ENCODE peak calls at places on chromosomes 11 and 22, in ten cellular contexts. One of them, this sample, is unnamed.

GRCh38 chr22:19743081-19743480 is 17.5 kb upstream of the TBX1 start:
- DNase-seq in IMR-90: no peak
- DNase-seq in mesendoderm: no peak
- DNase-seq in mesenchymal stem cell: no peak
- DNase-seq in fibroblast of lung: no peak
- DNase-seq in neuronal stem cell: no peak
- DNase-seq in HepG2: no peak
- DNase-seq in kidney: no peak
- DNase-seq in SK-N-SH: no peak
- DNase-seq in keratinocyte: no peak
- DNase-seq in this sample: no peak

GRCh38 chr22:43262990-43263644 is 76.2 kb upstream of the TTLL12 start:
- DNase-seq in IMR-90: no peak
- DNase-seq in mesendoderm: no peak
- DNase-seq in mesenchymal stem cell: peak; percentile 74
- DNase-seq in fibroblast of lung: no peak
- DNase-seq in neuronal stem cell: no peak
- DNase-seq in HepG2: peak; percentile 85
- DNase-seq in kidney: peak; percentile 85
- DNase-seq in SK-N-SH: no peak
- DNase-seq in keratinocyte: no peak
- DNase-seq in this sample: no peak

GRCh38 chr11:78801161-78801884 is 226.7 kb upstream of the NARS2 start:
- DNase-seq in IMR-90: peak; percentile 98
- DNase-seq in mesendoderm: peak; percentile 63
- DNase-seq in mesenchymal stem cell: peak; percentile 98
- DNase-seq in fibroblast of lung: peak; percentile 98
- DNase-seq in neuronal stem cell: no peak
- DNase-seq in HepG2: no peak
- DNase-seq in kidney: no peak
- DNase-seq in SK-N-SH: no peak
- DNase-seq in keratinocyte: peak; percentile 45
- DNase-seq in this sample: no peak

GRCh38 chr11:119371778-119372182 is 9.7 kb downstream of the USP2 start:
- DNase-seq in IMR-90: no peak
- DNase-seq in mesendoderm: no peak
- DNase-seq in mesenchymal stem cell: no peak
- DNase-seq in fibroblast of lung: peak; percentile 19
- DNase-seq in neuronal stem cell: no peak
- DNase-seq in HepG2: no peak
- DNase-seq in kidney: peak; percentile 39
- DNase-seq in SK-N-SH: peak; percentile 44
- DNase-seq in keratinocyte: no peak
- DNase-seq in this sample: peak; percentile 40

GRCh38 chr11:109033627-109034340 is 368.9 kb downstream of the DDX10 start:
- DNase-seq in IMR-90: peak; percentile 89
- DNase-seq in mesendoderm: no peak
- DNase-seq in mesenchymal stem cell: no peak
- DNase-seq in fibroblast of lung: peak; percentile 99
- DNase-seq in neuronal stem cell: no peak
- DNase-seq in HepG2: no peak
- DNase-seq in kidney: no peak
- DNase-seq in SK-N-SH: no peak
- DNase-seq in keratinocyte: peak; percentile 64
- DNase-seq in this sample: no peak

GRCh38 chr11:69416123-69416475 is 65.4 kb upstream of the LINC01488 start:
- DNase-seq in IMR-90: no peak
- DNase-seq in mesendoderm: no peak
- DNase-seq in mesenchymal stem cell: no peak
- DNase-seq in fibroblast of lung: no peak
- DNase-seq in neuronal stem cell: no peak
- DNase-seq in HepG2: no peak
- DNase-seq in kidney: no peak
- DNase-seq in SK-N-SH: no peak
- DNase-seq in keratinocyte: no peak
- DNase-seq in this sample: no peak

GRCh38 chr22:19880786-19881569 is 26.3 kb upstream of the GNB1L start:
- DNase-seq in IMR-90: peak; percentile 94
- DNase-seq in mesendoderm: peak; percentile 99
- DNase-seq in mesenchymal stem cell: peak; percentile 91
- DNase-seq in fibroblast of lung: peak; percentile 97
- DNase-seq in neuronal stem cell: peak; percentile 92
- DNase-seq in HepG2: peak; percentile 96
- DNase-seq in kidney: peak; percentile 84
- DNase-seq in SK-N-SH: peak; percentile 51
- DNase-seq in keratinocyte: peak; percentile 49
- DNase-seq in this sample: peak; percentile 98

GRCh38 chr22:30870451-30871345 is 97.9 kb downstream of the MORC2 start:
- DNase-seq in IMR-90: no peak
- DNase-seq in mesendoderm: no peak
- DNase-seq in mesenchymal stem cell: no peak
- DNase-seq in fibroblast of lung: no peak
- DNase-seq in neuronal stem cell: no peak
- DNase-seq in HepG2: no peak
- DNase-seq in kidney: peak; percentile 54
- DNase-seq in SK-N-SH: peak; percentile 10
- DNase-seq in keratinocyte: no peak
- DNase-seq in this sample: peak; percentile 32

GRCh38 chr11:32713496-32713895 is 81.0 kb downstream of the CCDC73 start:
- DNase-seq in IMR-90: no peak
- DNase-seq in mesendoderm: no peak
- DNase-seq in mesenchymal stem cell: peak; percentile 3
- DNase-seq in fibroblast of lung: peak; percentile 3
- DNase-seq in neuronal stem cell: no peak
- DNase-seq in HepG2: no peak
- DNase-seq in kidney: no peak
- DNase-seq in SK-N-SH: no peak
- DNase-seq in keratinocyte: no peak
- DNase-seq in this sample: no peak

GRCh38 chr22:36368359-36368983 is 19.3 kb downstream of the MYH9 start:
- DNase-seq in IMR-90: peak; percentile 78
- DNase-seq in mesendoderm: peak; percentile 99
- DNase-seq in mesenchymal stem cell: peak; percentile 73
- DNase-seq in fibroblast of lung: peak; percentile 92
- DNase-seq in neuronal stem cell: peak; percentile 83
- DNase-seq in HepG2: peak; percentile 72
- DNase-seq in kidney: no peak
- DNase-seq in SK-N-SH: peak; percentile 81
- DNase-seq in keratinocyte: no peak
- DNase-seq in this sample: peak; percentile 92

DNA sequence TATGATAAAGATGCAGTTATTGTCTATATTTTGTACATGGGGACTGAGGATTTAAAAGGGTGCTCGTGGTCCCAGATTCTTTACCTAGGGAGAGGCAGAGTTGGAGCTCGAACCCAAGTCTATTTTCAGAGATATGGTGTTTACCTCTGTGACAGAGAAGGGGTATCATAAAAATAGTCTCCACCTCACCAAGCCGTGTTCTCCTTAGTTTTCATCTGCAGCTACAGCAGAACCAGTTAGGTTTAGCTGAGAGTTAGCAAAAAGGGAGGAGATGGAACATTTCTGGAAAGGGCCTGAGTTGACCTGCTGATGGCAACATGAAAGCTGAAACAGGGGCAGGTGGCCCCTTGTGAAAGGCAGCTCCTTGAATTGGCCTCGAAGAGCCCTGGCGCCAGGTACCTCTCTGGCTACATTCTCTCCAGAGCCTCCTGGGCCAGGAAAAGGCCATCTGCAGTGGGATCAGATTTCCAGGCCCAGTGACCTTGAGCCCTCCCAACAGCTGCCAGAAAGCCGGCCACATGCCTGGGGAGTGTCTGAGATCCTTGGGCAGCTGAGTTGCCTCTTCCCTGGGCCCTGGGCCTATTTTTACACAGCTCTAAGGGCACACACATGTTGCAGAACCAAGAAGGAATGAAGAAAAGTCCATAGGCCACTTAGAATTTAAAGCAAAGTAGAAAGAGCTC is 136.6 kb downstream of the NAV2 start:
- DNase-seq in IMR-90: peak; percentile 41
- DNase-seq in mesendoderm: no peak
- DNase-seq in mesenchymal stem cell: no peak
- DNase-seq in fibroblast of lung: no peak
- DNase-seq in neuronal stem cell: no peak
- DNase-seq in HepG2: no peak
- DNase-seq in kidney: no peak
- DNase-seq in SK-N-SH: no peak
- DNase-seq in keratinocyte: no peak
- DNase-seq in this sample: no peak
- H3K4me1 ChIP-seq in IMR-90: peaks cover 7% of the 10 kb centered on the region
- H3K4me1 ChIP-seq in mesendoderm: peaks cover 2% of the 10 kb centered on the region
- H3K4me1 ChIP-seq in mesenchymal stem cell: peaks cover 5% of the 10 kb centered on the region
- H3K4me1 ChIP-seq in fibroblast of lung: peaks cover 12% of the 10 kb centered on the region
- H3K4me1 ChIP-seq in neuronal stem cell: peaks cover 15% of the 10 kb centered on the region
- H3K4me1 ChIP-seq in HepG2: peaks cover 19% of the 10 kb centered on the region
- H3K4me1 ChIP-seq in kidney: no peaks in the 10 kb centered on the region
- H3K4me1 ChIP-seq in SK-N-SH: peaks cover 56% of the 10 kb centered on the region
- H3K4me1 ChIP-seq in keratinocyte: no peaks in the 10 kb centered on the region
- H3K4me1 ChIP-seq in this sample: no peaks in the 10 kb centered on the region

DNA sequence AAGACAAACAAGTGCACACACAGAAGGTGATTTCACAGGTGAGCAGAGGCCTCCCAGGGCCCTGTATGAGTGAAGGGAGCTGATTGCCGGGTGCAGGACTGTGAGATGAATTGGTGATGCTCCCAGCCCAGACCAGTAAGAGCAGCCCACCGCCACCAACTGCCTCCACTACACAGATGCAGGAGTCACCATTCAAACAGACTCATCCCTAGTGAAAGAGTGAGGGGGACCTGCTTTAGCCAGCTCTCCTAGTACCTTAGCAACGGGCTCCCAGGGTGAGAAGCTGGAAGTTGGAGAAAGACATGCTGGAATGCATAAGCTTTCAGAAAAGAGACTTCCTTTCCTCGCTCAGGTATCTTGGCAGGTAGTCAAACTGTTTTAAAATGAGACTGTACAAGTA is 146.1 kb downstream of the ATXN10 start:
- DNase-seq in IMR-90: no peak
- DNase-seq in mesendoderm: no peak
- DNase-seq in mesenchymal stem cell: no peak
- DNase-seq in fibroblast of lung: no peak
- DNase-seq in neuronal stem cell: no peak
- DNase-seq in HepG2: no peak
- DNase-seq in kidney: no peak
- DNase-seq in SK-N-SH: no peak
- DNase-seq in keratinocyte: no peak
- DNase-seq in this sample: no peak
- H3K27ac ChIP-seq in IMR-90: no peak overlapping the region
- H3K27ac ChIP-seq in mesendoderm: no peak overlapping the region
- H3K27ac ChIP-seq in mesenchymal stem cell: peak overlapping the region; percentile 30
- H3K27ac ChIP-seq in fibroblast of lung: no peak overlapping the region
- H3K27ac ChIP-seq in neuronal stem cell: no peak overlapping the region
- H3K27ac ChIP-seq in HepG2: peak overlapping the region; percentile 53
- H3K27ac ChIP-seq in kidney: no peak overlapping the region
- H3K27ac ChIP-seq in SK-N-SH: peak overlapping the region; percentile 59
- H3K27ac ChIP-seq in keratinocyte: no peak overlapping the region
- H3K27ac ChIP-seq in this sample: peak overlapping the region; percentile 59

DNA sequence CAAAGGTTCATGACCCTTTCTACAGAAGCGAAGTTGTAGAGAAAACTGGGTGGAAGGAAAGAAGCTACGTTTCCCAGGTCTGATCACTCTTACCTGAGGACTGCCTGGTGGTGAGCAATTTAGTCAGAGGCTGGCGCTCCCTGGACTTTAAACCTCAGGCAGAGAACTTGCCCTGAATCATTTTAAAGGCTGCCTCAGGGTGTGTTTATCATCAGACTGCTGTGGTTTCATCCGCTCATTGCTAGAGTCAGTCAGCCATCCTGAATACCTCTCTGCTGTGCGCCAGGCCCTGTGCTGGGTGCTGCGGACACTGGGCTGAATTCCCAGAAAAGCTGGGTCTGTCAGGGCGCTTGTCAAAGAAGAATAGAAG is 2.7 kb downstream of the DTX4 start:
- DNase-seq in IMR-90: peak; percentile 70
- DNase-seq in mesendoderm: peak; percentile 25
- DNase-seq in mesenchymal stem cell: peak; percentile 30
- DNase-seq in fibroblast of lung: peak; percentile 39
- DNase-seq in neuronal stem cell: no peak
- DNase-seq in HepG2: peak; percentile 68
- DNase-seq in kidney: no peak
- DNase-seq in SK-N-SH: no peak
- DNase-seq in keratinocyte: peak; percentile 77
- DNase-seq in this sample: no peak
- H3K9ac ChIP-seq in IMR-90: no peak overlapping the region
- H3K9ac ChIP-seq in mesendoderm: no peak overlapping the region
- H3K9ac ChIP-seq in mesenchymal stem cell: no peak overlapping the region
- H3K9ac ChIP-seq in fibroblast of lung: no peak overlapping the region
- H3K9ac ChIP-seq in neuronal stem cell: no peak overlapping the region
- H3K9ac ChIP-seq in HepG2: peak overlapping the region; percentile 16
- H3K9ac ChIP-seq in kidney: no peak overlapping the region
- H3K9ac ChIP-seq in SK-N-SH: no peak overlapping the region
- H3K9ac ChIP-seq in keratinocyte: peak overlapping the region; percentile 72
- H3K9ac ChIP-seq in this sample: no peak overlapping the region

DNA sequence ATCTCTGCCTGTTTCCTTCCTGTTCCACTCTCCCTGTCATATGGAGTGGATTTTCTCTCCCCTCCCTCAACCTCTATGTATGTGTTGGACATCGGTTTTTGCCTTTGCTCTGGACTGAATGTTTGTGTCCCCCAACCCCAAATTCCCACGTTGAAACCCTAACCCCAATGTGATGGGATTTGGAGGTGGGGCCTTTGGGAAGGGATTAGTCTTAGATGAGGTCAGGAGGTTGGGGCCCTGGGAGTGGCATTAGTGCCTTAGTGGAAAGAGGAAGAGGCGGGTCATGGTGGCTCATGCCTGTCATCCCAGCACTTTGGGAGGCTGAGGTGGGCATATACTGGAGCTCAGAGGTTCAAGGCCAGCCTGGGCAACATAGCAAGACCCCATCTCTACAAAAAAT is 11.6 kb downstream of the TP53AIP1 start:
- DNase-seq in IMR-90: no peak
- DNase-seq in mesendoderm: no peak
- DNase-seq in mesenchymal stem cell: no peak
- DNase-seq in fibroblast of lung: no peak
- DNase-seq in neuronal stem cell: no peak
- DNase-seq in HepG2: no peak
- DNase-seq in kidney: no peak
- DNase-seq in SK-N-SH: no peak
- DNase-seq in keratinocyte: no peak
- DNase-seq in this sample: no peak
- H3K4me1 ChIP-seq in IMR-90: peaks cover 3% of the 10 kb centered on the region
- H3K4me1 ChIP-seq in mesendoderm: peaks cover 2% of the 10 kb centered on the region
- H3K4me1 ChIP-seq in mesenchymal stem cell: peaks cover 1% of the 10 kb centered on the region
- H3K4me1 ChIP-seq in fibroblast of lung: no peaks in the 10 kb centered on the region
- H3K4me1 ChIP-seq in neuronal stem cell: peaks cover 11% of the 10 kb centered on the region
- H3K4me1 ChIP-seq in HepG2: no peaks in the 10 kb centered on the region
- H3K4me1 ChIP-seq in kidney: no peaks in the 10 kb centered on the region
- H3K4me1 ChIP-seq in SK-N-SH: peaks cover 12% of the 10 kb centered on the region
- H3K4me1 ChIP-seq in keratinocyte: no peaks in the 10 kb centered on the region
- H3K4me1 ChIP-seq in this sample: no peaks in the 10 kb centered on the region